ENCODE peak calls at places on chromosomes 3 and 15, in seven cellular contexts. E is HCT116, F is HL-60, H is GM12878, B is K562, S is SK-N-SH, I is HepG2. P is an unnamed sample.

GRCh38 chr3:103085465-103085864 is 650.6 kb downstream of the ZPLD1 start:
- DNase-seq in E (no peak), F (no peak), H (peak; percentile 7), B (no peak), S (no peak), I (peak; percentile 10), P (peak; percentile 25)

GRCh38 chr15:27248251-27248650 is 277.3 kb downstream of the GABRG3 start:
- DNase-seq in E (no peak), F (no peak), H (no peak), B (no peak), S (no peak), I (no peak), P (no peak)

GRCh38 chr3:157199841-157200240 is 39.9 kb upstream of the CCNL1 start:
- DNase-seq in E (no peak), F (no peak), H (no peak), B (no peak), S (no peak), I (no peak), P (no peak)

GRCh38 chr3:184186184-184186901 is at the start of gene ABCF3:
- DNase-seq in E (no peak), F (no peak), H (no peak), B (no peak), S (peak; percentile 45), I (no peak), P (no peak)

GRCh38 chr3:192409838-192410683 is 317.3 kb downstream of the FGF12 start:
- DNase-seq in E (no peak), F (no peak), H (no peak), B (no peak), S (no peak), I (no peak), P (peak; percentile 72)

GRCh38 chr3:16286672-16287604 is 21.9 kb downstream of the OXNAD1 start:
- DNase-seq in E (no peak), F (no peak), H (no peak), B (no peak), S (no peak), I (no peak), P (no peak)

GRCh38 chr15:65376767-65377104 is 1.1 kb downstream of the IGDCC3 start:
- DNase-seq in E (no peak), F (no peak), H (no peak), B (no peak), S (no peak), I (no peak), P (peak; percentile 63)

GRCh38 chr3:111326144-111326995 is 215.6 kb upstream of the CD96 start:
- DNase-seq in E (no peak), F (no peak), H (no peak), B (no peak), S (no peak), I (no peak), P (no peak)

GRCh38 chr3:178382388-178383061 is 153.7 kb upstream of the KCNMB2 start:
- DNase-seq in E (no peak), F (no peak), H (no peak), B (no peak), S (no peak), I (no peak), P (no peak)

GRCh38 chr3:184907941-184908649 is 96.1 kb downstream of the VPS8 start:
- DNase-seq in E (no peak), F (no peak), H (no peak), B (no peak), S (no peak), I (no peak), P (peak; percentile 25)

DNA sequence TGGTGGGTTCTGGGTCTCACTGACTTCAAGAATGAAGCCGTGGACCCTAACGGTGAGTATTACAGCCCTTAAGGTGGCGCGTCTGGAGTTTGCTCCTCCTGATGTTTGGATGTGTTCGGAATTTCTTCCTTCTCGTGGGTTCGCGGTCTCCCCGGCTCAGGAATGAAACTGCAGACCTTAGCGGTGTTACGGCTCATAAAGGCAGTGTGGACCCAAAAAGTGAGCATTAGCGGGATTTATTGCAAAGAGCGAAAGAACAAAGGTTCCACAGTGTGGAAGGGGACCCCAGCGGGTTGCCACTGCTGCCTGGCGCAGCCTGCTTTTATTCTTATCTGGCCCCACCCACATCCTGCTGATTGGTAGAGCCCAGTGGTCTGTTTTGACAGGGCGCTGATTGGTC is 420.5 kb upstream of the BCHE start:
- DNase-seq in E (no peak), F (no peak), H (no peak), B (no peak), S (no peak), I (no peak), P (no peak)
- TF ChIP-seq REST in E (no peak), F (no peak), H (no peak), B (no peak), S (no peak), I (no peak), P (no peak)

GRCh38 chr3:125359700-125360099 is 15.4 kb downstream of the ZNF148 start:
- DNase-seq in E (no peak), F (no peak), H (no peak), B (no peak), S (peak; percentile 23), I (no peak), P (no peak)

GRCh38 chr3:125356140-125357026 is 18.7 kb downstream of the ZNF148 start:
- DNase-seq in E (no peak), F (no peak), H (no peak), B (no peak), S (no peak), I (no peak), P (no peak)

GRCh38 chr3:125357837-125358236 is 17.3 kb downstream of the ZNF148 start:
- DNase-seq in E (no peak), F (no peak), H (no peak), B (no peak), S (no peak), I (no peak), P (no peak)

GRCh38 chr3:125358923-125359322 is 16.2 kb downstream of the ZNF148 start:
- DNase-seq in E (no peak), F (no peak), H (no peak), B (no peak), S (peak; percentile 20), I (no peak), P (no peak)

DNA sequence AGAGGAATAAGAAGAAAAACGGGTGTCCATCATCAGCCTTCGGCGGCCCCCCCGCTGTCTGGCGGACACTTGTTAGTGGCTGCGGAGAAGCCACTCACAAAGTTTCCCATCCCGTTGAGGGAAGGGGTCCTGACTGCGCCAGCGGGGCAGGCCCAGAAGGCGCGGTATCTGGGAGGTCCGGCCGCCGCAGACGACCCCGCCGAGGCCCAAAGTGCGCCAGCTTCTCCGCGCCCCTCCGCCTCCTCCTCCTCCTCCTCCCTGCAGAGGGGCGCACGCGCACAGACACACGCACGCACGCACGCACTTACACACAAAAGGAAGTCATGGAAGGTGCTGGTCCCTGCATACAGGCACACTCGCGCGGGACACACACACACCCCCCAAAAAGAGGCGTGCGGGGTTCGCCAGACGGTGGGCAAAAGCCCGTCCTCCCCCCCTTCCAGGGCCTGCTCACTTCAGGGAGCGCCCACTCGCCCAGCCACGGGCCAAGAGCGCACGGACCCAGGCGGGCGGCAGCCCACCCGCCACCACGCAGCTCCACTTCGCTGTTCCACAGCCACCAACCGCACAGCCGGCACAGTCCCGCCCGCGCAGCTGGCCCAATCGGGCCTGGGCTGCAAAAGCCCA is 18.0 kb downstream of the ZNF148 start:
- DNase-seq in E (no peak), F (peak; percentile 50), H (no peak), B (no peak), S (peak; percentile 79), I (peak; percentile 58), P (peak; percentile 78)
- TF ChIP-seq POLR2AphosphoS5 in E (no peak), F (peak; percentile 79), H (peak; percentile 52), B (no peak), S (no peak), I (peak; percentile 78), P (peak; percentile 59)

GRCh38 chr15:78197632-78198031 is 36.7 kb downstream of the ACSBG1 start:
- DNase-seq in E (no peak), F (no peak), H (no peak), B (no peak), S (no peak), I (no peak), P (no peak)
- TF ChIP-seq REST in E (no peak), F (no peak), H (no peak), B (no peak), S (no peak), I (no peak), P (no peak)

GRCh38 chr15:94098877-94099606 is 132.3 kb upstream of the MCTP2 start:
- DNase-seq in E (no peak), F (no peak), H (no peak), B (no peak), S (no peak), I (no peak), P (no peak)
- TF ChIP-seq POLR2AphosphoS5 in E (no peak), F (no peak), H (no peak), B (no peak), S (no peak), I (no peak), P (no peak)

GRCh38 chr15:90838544-90838943 is 29.8 kb upstream of the FURIN start:
- DNase-seq in E (no peak), F (no peak), H (no peak), B (no peak), S (no peak), I (no peak), P (no peak)
- TF ChIP-seq REST in E (no peak), F (no peak), H (no peak), B (no peak), S (no peak), I (no peak), P (no peak)

GRCh38 chr3:38575279-38575843 is 74.1 kb downstream of the SCN5A start:
- DNase-seq in E (no peak), F (no peak), H (no peak), B (no peak), S (no peak), I (no peak), P (no peak)

GRCh38 chr3:38574411-38575278 is 74.8 kb downstream of the SCN5A start:
- DNase-seq in E (no peak), F (no peak), H (no peak), B (peak; percentile 32), S (peak; percentile 74), I (no peak), P (no peak)

GRCh38 chr3:38578081-38578475 is 71.4 kb downstream of the SCN5A start:
- DNase-seq in E (no peak), F (no peak), H (no peak), B (no peak), S (no peak), I (no peak), P (no peak)

GRCh38 chr3:38577089-38578080 is 72.1 kb downstream of the SCN5A start:
- DNase-seq in E (no peak), F (no peak), H (no peak), B (no peak), S (no peak), I (no peak), P (peak; percentile 17)

GRCh38 chr3:38576131-38577088 is 73.1 kb downstream of the SCN5A start:
- DNase-seq in E (no peak), F (no peak), H (no peak), B (no peak), S (no peak), I (no peak), P (no peak)
- TF ChIP-seq POLR2AphosphoS5 in E (no peak), F (no peak), H (no peak), B (no peak), S (no peak), I (no peak), P (no peak)